ENCODE peak calls at places on chromosomes 5 and 9, in ten cellular contexts. P is GM12864, E is PC-9, B is AG04450, W is IMR-90, G is Peyer's patch, N is choroid plexus epithelial cell, C is colonic mucosa, U is psoas muscle, D is astrocyte. Y is an unnamed sample.

GRCh38 chr5:176178789-176179188 is 59.4 kb upstream of the SIMC1 start:
- DNase-seq in P (no peak), E (no peak), B (no peak), W (no peak), G (no peak), N (no peak), C (no peak), U (no peak), D (no peak), Y (no peak)

GRCh38 chr5:3301316-3301715 is 294.3 kb upstream of the IRX1 start:
- DNase-seq in P (no peak), E (no peak), B (no peak), W (no peak), G (no peak), N (no peak), C (no peak), U (no peak), D (no peak), Y (no peak)

GRCh38 chr9:74760031-74760700 is 127.6 kb downstream of the TRPM6 start:
- DNase-seq in P (no peak), E (peak), B (peak), W (peak), G (no peak), N (peak), C (no peak), U (no peak), D (peak), Y (peak)

GRCh38 chr9:113370806-113371325 is 5.9 kb downstream of the HDHD3 start:
- DNase-seq in P (no peak), E (no peak), B (no peak), W (no peak), G (no peak), N (no peak), C (no peak), U (no peak), D (no peak), Y (no peak)

GRCh38 chr9:20320921-20321320 is 301.4 kb downstream of the MLLT3 start:
- DNase-seq in P (no peak), E (no peak), B (no peak), W (no peak), G (no peak), N (no peak), C (no peak), U (no peak), D (no peak), Y (no peak)

GRCh38 chr9:16689352-16689938 is 181.0 kb downstream of the BNC2 start:
- DNase-seq in P (no peak), E (no peak), B (no peak), W (peak), G (no peak), N (peak), C (no peak), U (no peak), D (peak), Y (peak)

GRCh38 chr9:113886933-113887332 is 10.8 kb downstream of the ZNF618 start:
- DNase-seq in P (no peak), E (no peak), B (no peak), W (no peak), G (no peak), N (peak), C (no peak), U (no peak), D (no peak), Y (no peak)

GRCh38 chr9:21153688-21154608 is 12.3 kb upstream of the IFNW1 start:
- DNase-seq in P (no peak), E (no peak), B (no peak), W (peak), G (no peak), N (peak), C (no peak), U (no peak), D (peak), Y (peak)

GRCh38 chr5:115098041-115098702 is 71.5 kb downstream of the TRIM36 start:
- DNase-seq in P (peak), E (peak), B (peak), W (peak), G (no peak), N (peak), C (peak), U (no peak), D (peak), Y (peak)

GRCh38 chr5:140018096-140018481 is 25.0 kb downstream of the NRG2 start:
- DNase-seq in P (no peak), E (no peak), B (no peak), W (no peak), G (no peak), N (no peak), C (no peak), U (no peak), D (no peak), Y (no peak)

GRCh38 chr5:157607371-157608161 is 32.0 kb upstream of the ADAM19 start:
- DNase-seq in P (no peak), E (peak), B (no peak), W (peak), G (no peak), N (peak), C (no peak), U (no peak), D (peak), Y (peak)

GRCh38 chr5:139147743-139148079 is 50.5 kb downstream of the SIL1 start:
- DNase-seq in P (no peak), E (no peak), B (no peak), W (peak), G (no peak), N (peak), C (peak), U (peak), D (peak), Y (peak)

GRCh38 chr5:134125195-134126015 is 10.9 kb downstream of the TCF7 start:
- DNase-seq in P (no peak), E (peak), B (peak), W (peak), G (no peak), N (peak), C (no peak), U (peak), D (peak), Y (peak)

GRCh38 chr5:80406980-80407734 is 707 bp upstream of the ZFYVE16 start:
- DNase-seq in P (no peak), E (no peak), B (no peak), W (peak), G (peak), N (peak), C (peak), U (peak), D (no peak), Y (peak)

GRCh38 chr5:150779397-150780179 is 1.0 kb downstream of the SMIM3 start:
- DNase-seq in P (no peak), E (no peak), B (no peak), W (peak), G (no peak), N (peak), C (no peak), U (no peak), D (peak), Y (no peak)

GRCh38 chr9:94772654-94773303 is 46.3 kb downstream of the AOPEP start:
- DNase-seq in P (no peak), E (no peak), B (peak), W (peak), G (no peak), N (peak), C (no peak), U (no peak), D (peak), Y (no peak)

GRCh38 chr5:33362915-33363314 is 77.8 kb upstream of the TARS1 start:
- DNase-seq in P (no peak), E (no peak), B (no peak), W (peak), G (no peak), N (peak), C (no peak), U (no peak), D (peak), Y (peak)

GRCh38 chr5:120096413-120096812 is 367.7 kb upstream of the PRR16 start:
- DNase-seq in P (no peak), E (no peak), B (no peak), W (peak), G (no peak), N (peak), C (no peak), U (no peak), D (peak), Y (peak)

GRCh38 chr5:56328753-56329560 is 95.8 kb upstream of the ANKRD55 start:
- DNase-seq in P (peak), E (peak), B (no peak), W (peak), G (no peak), N (peak), C (no peak), U (no peak), D (peak), Y (peak)

GRCh38 chr5:35904443-35905132 is 33.8 kb downstream of the CAPSL start:
- DNase-seq in P (peak), E (no peak), B (no peak), W (no peak), G (no peak), N (no peak), C (no peak), U (no peak), D (no peak), Y (no peak)

GRCh38 chr5:179886190-179886589 is 21.5 kb downstream of the TBC1D9B start:
- DNase-seq in P (no peak), E (no peak), B (no peak), W (no peak), G (no peak), N (no peak), C (no peak), U (no peak), D (no peak), Y (no peak)

GRCh38 chr5:153831976-153832375 is 206.7 kb downstream of the FAM114A2 start:
- DNase-seq in P (peak), E (no peak), B (no peak), W (peak), G (no peak), N (peak), C (no peak), U (no peak), D (peak), Y (peak)

GRCh38 chr9:129954868-129955550 is 88.0 kb downstream of the FNBP1 start:
- DNase-seq in P (no peak), E (no peak), B (no peak), W (peak), G (no peak), N (peak), C (no peak), U (no peak), D (peak), Y (peak)

GRCh38 chr9:33690156-33690908 is 105.0 kb upstream of the PRSS3 start:
- DNase-seq in P (no peak), E (no peak), B (no peak), W (no peak), G (no peak), N (no peak), C (no peak), U (no peak), D (no peak), Y (no peak)

GRCh38 chr5:76363385-76364261 is 39.5 kb upstream of the IQGAP2 start:
- DNase-seq in P (no peak), E (no peak), B (no peak), W (no peak), G (peak), N (no peak), C (peak), U (no peak), D (no peak), Y (no peak)

GRCh38 chr5:122236270-122236669 is 75.8 kb upstream of the SNCAIP start:
- DNase-seq in P (no peak), E (no peak), B (no peak), W (peak), G (no peak), N (no peak), C (no peak), U (no peak), D (no peak), Y (no peak)

GRCh38 chr5:96117863-96118651 is 156.4 kb upstream of the ELL2 start:
- DNase-seq in P (no peak), E (no peak), B (no peak), W (peak), G (no peak), N (peak), C (no peak), U (no peak), D (peak), Y (peak)

GRCh38 chr5:140828402-140828737 is 610 bp downstream of the PCDHA6 start:
- DNase-seq in P (no peak), E (no peak), B (no peak), W (no peak), G (no peak), N (no peak), C (no peak), U (no peak), D (no peak), Y (no peak)

GRCh38 chr9:88875394-88875793 is 115.9 kb upstream of the S1PR3 start:
- DNase-seq in P (no peak), E (no peak), B (no peak), W (no peak), G (no peak), N (no peak), C (no peak), U (no peak), D (no peak), Y (no peak)

GRCh38 chr5:81303563-81303962 is 2.2 kb downstream of the ZCCHC9 start:
- DNase-seq in P (no peak), E (peak), B (peak), W (peak), G (no peak), N (peak), C (no peak), U (no peak), D (peak), Y (peak)

DNA sequence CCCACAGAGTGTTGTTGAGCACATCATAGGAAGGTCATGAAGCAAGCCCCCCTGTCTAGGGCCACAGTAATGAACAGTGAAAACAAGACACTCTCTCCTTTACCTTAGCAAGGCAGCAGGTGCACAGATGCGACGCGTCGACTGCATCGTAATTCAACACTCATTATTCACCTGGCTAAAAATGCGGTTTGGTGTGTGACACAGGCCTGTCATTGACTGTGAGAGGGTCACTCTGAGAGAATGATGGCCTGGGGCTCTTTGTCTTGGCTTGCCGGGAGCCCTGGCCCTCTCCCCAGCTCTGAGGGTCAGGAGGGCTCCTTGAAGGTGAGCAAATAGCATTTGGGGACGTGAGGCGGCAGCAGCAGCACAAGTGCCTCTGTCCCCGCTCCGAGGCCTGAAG is 46.8 kb downstream of the SHB start:
- DNase-seq in P (no peak), E (no peak), B (no peak), W (no peak), G (no peak), N (no peak), C (no peak), U (no peak), D (no peak), Y (no peak)
- H3K4me3 ChIP-seq in P (no peak), E (no peak), B (no peak), W (no peak), G (no peak), N (no peak), C (no peak), U (no peak), D (no peak), Y (no peak)

GRCh38 chr5:124337996-124338395 is 408.4 kb downstream of the ZNF608 start:
- DNase-seq in P (no peak), E (no peak), B (no peak), W (peak), G (no peak), N (peak), C (no peak), U (no peak), D (peak), Y (no peak)
- TF ChIP-seq CTCF in P (no peak), E (no peak), B (no peak), W (no peak), G (no peak), N (no peak), C (no peak), U (no peak), D (no peak), Y (no peak)

GRCh38 chr5:109143001-109143400 is 266.8 kb downstream of the PJA2 start:
- DNase-seq in P (no peak), E (no peak), B (no peak), W (peak), G (no peak), N (no peak), C (no peak), U (no peak), D (no peak), Y (no peak)
- H3K4me3 ChIP-seq in P (no peak), E (no peak), B (no peak), W (no peak), G (no peak), N (no peak), C (no peak), U (no peak), D (no peak), Y (no peak)

DNA sequence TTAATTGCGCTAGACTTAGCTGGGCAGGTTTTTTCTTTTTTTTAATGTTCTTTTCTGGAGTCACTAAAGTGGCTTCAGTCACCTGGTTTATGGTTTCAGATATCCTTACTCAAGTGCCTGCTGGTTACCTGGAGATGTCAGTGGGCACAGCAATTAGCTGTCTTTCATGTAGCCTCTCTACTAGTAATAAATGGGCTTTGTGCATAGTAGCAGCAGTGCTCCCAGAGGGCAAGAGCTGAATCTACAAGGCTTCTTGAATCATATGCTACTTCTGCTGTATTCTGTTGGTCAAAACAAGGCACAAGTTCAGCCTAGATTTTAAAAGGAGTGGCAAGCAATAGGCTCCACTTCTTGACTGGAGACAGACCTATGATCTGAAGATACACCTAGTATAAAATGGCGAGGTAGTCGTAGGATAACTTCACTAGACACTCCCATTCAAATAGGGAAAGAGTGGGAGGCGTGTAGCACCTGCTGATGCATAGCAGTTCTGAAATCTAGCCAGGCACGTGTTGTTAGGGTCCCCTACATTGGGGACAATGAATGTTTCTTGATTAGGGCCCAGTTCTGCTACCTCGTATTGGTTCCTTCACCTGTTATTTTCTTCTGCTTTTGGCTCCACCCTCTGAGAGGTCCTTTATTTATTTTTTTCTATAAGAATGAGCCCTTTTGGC is 7.0 kb downstream of the SCAMP1 start:
- DNase-seq in P (no peak), E (no peak), B (no peak), W (no peak), G (no peak), N (peak), C (no peak), U (no peak), D (no peak), Y (no peak)
- TF ChIP-seq CTCF in P (peak), E (no peak), B (no peak), W (no peak), G (no peak), N (peak), C (no peak), U (no peak), D (no peak), Y (no peak)

GRCh38 chr5:88876714-88877113 is 6.3 kb downstream of the MEF2C start:
- DNase-seq in P (no peak), E (no peak), B (no peak), W (no peak), G (no peak), N (no peak), C (no peak), U (no peak), D (no peak), Y (peak)
- H3K4me3 ChIP-seq in P (peak), E (no peak), B (no peak), W (no peak), G (no peak), N (no peak), C (no peak), U (peak), D (no peak), Y (no peak)

DNA sequence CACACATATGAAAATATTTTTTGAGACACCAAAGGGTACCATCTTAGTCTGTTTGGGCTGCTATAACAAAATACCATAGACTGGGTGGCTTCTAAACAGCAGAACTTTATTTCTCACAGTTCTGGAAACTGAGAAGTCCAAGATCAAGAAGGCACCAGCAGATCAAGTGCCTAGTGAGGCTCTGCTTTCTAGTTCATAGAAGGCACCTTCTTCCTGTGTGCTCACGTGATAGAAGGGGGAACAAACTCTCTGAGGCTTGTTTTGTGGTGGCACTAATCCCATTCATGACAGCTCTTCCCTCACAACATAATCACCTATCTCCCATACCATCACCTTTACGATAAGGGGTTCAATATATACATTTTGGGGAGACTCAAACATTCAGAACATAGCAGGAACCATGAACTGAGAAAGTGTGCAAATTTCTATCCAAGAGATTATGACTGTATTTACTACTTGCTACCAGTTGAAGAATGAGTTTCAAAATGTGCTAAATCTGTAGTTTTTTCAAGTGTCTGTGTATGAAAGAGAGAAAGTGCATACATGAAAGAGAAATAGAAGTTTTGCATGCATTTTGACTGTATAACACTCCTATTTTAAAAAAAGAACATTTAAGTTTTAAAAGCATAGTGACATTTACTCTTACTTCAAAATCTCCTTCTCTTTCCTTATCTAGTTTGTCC is 207.3 kb downstream of the PARP8 start:
- DNase-seq in P (no peak), E (no peak), B (no peak), W (no peak), G (no peak), N (no peak), C (no peak), U (no peak), D (no peak), Y (no peak)
- TF ChIP-seq CTCF in P (no peak), E (no peak), B (no peak), W (no peak), G (no peak), N (no peak), C (no peak), U (no peak), D (no peak), Y (no peak)